ENCODE peak calls at places on chromosomes 2 and 18, in eight cellular contexts. One of them, this sample, is unnamed.

GRCh38 chr2:33978471-33978870 is 379.4 kb upstream of the FAM98A start:
- DNase-seq in Peyer's patch: no peak
- DNase-seq in sigmoid colon: no peak
- DNase-seq in stomach: no peak
- DNase-seq in adrenal gland: no peak
- DNase-seq in ovary: no peak
- DNase-seq in uterus: no peak
- DNase-seq in K562: no peak
- DNase-seq in this sample: no peak

GRCh38 chr2:24542269-24542872 is 51.3 kb downstream of the NCOA1 start:
- DNase-seq in Peyer's patch: no peak
- DNase-seq in sigmoid colon: no peak
- DNase-seq in stomach: no peak
- DNase-seq in adrenal gland: no peak
- DNase-seq in ovary: no peak
- DNase-seq in uterus: no peak
- DNase-seq in K562: no peak
- DNase-seq in this sample: no peak

GRCh38 chr2:28360742-28361293 is 31.8 kb upstream of the FOSL2 start:
- DNase-seq in Peyer's patch: no peak
- DNase-seq in sigmoid colon: peak; percentile 68
- DNase-seq in stomach: no peak
- DNase-seq in adrenal gland: peak; percentile 74
- DNase-seq in ovary: peak; percentile 70
- DNase-seq in uterus: peak; percentile 56
- DNase-seq in K562: peak; percentile 32
- DNase-seq in this sample: no peak

GRCh38 chr2:46144133-46144800 is 152.9 kb upstream of the EPAS1 start:
- DNase-seq in Peyer's patch: no peak
- DNase-seq in sigmoid colon: peak; percentile 10
- DNase-seq in stomach: no peak
- DNase-seq in adrenal gland: no peak
- DNase-seq in ovary: no peak
- DNase-seq in uterus: no peak
- DNase-seq in K562: no peak
- DNase-seq in this sample: no peak

GRCh38 chr2:188326669-188327301 is 35.1 kb downstream of the GULP1 start:
- DNase-seq in Peyer's patch: no peak
- DNase-seq in sigmoid colon: no peak
- DNase-seq in stomach: no peak
- DNase-seq in adrenal gland: no peak
- DNase-seq in ovary: no peak
- DNase-seq in uterus: no peak
- DNase-seq in K562: peak; percentile 56
- DNase-seq in this sample: no peak

GRCh38 chr2:169391236-169391635 is 28.9 kb upstream of the LRP2 start:
- DNase-seq in Peyer's patch: no peak
- DNase-seq in sigmoid colon: no peak
- DNase-seq in stomach: no peak
- DNase-seq in adrenal gland: no peak
- DNase-seq in ovary: no peak
- DNase-seq in uterus: no peak
- DNase-seq in K562: no peak
- DNase-seq in this sample: no peak

GRCh38 chr2:113796592-113797180 is 40.2 kb upstream of the SLC35F5 start:
- DNase-seq in Peyer's patch: no peak
- DNase-seq in sigmoid colon: no peak
- DNase-seq in stomach: no peak
- DNase-seq in adrenal gland: no peak
- DNase-seq in ovary: no peak
- DNase-seq in uterus: no peak
- DNase-seq in K562: no peak
- DNase-seq in this sample: no peak

GRCh38 chr2:68734688-68735525 is at the start of gene ARHGAP25:
- DNase-seq in Peyer's patch: no peak
- DNase-seq in sigmoid colon: no peak
- DNase-seq in stomach: no peak
- DNase-seq in adrenal gland: peak; percentile 24
- DNase-seq in ovary: no peak
- DNase-seq in uterus: no peak
- DNase-seq in K562: no peak
- DNase-seq in this sample: no peak

GRCh38 chr18:26480897-26481795 is 67.2 kb downstream of the KCTD1 start:
- DNase-seq in Peyer's patch: no peak
- DNase-seq in sigmoid colon: no peak
- DNase-seq in stomach: no peak
- DNase-seq in adrenal gland: peak; percentile 53
- DNase-seq in ovary: no peak
- DNase-seq in uterus: no peak
- DNase-seq in K562: no peak
- DNase-seq in this sample: no peak

GRCh38 chr18:22385718-22386117 is 32.0 kb downstream of the CTAGE1 start:
- DNase-seq in Peyer's patch: no peak
- DNase-seq in sigmoid colon: no peak
- DNase-seq in stomach: no peak
- DNase-seq in adrenal gland: peak; percentile 32
- DNase-seq in ovary: no peak
- DNase-seq in uterus: no peak
- DNase-seq in K562: no peak
- DNase-seq in this sample: no peak

GRCh38 chr2:2877427-2877826 is 500.2 kb downstream of the EIPR1 start:
- DNase-seq in Peyer's patch: no peak
- DNase-seq in sigmoid colon: no peak
- DNase-seq in stomach: no peak
- DNase-seq in adrenal gland: no peak
- DNase-seq in ovary: no peak
- DNase-seq in uterus: no peak
- DNase-seq in K562: no peak
- DNase-seq in this sample: no peak

GRCh38 chr2:9673914-9674481 is 43.2 kb upstream of the YWHAQ start:
- DNase-seq in Peyer's patch: no peak
- DNase-seq in sigmoid colon: no peak
- DNase-seq in stomach: no peak
- DNase-seq in adrenal gland: no peak
- DNase-seq in ovary: no peak
- DNase-seq in uterus: no peak
- DNase-seq in K562: peak; percentile 83
- DNase-seq in this sample: no peak

GRCh38 chr2:137117385-137117784 is 352.0 kb downstream of the THSD7B start:
- DNase-seq in Peyer's patch: no peak
- DNase-seq in sigmoid colon: no peak
- DNase-seq in stomach: no peak
- DNase-seq in adrenal gland: no peak
- DNase-seq in ovary: no peak
- DNase-seq in uterus: no peak
- DNase-seq in K562: no peak
- DNase-seq in this sample: no peak

GRCh38 chr2:73292906-73293533 is 328 bp downstream of the EGR4 start:
- DNase-seq in Peyer's patch: no peak
- DNase-seq in sigmoid colon: no peak
- DNase-seq in stomach: no peak
- DNase-seq in adrenal gland: no peak
- DNase-seq in ovary: no peak
- DNase-seq in uterus: no peak
- DNase-seq in K562: no peak
- DNase-seq in this sample: no peak

GRCh38 chr2:24984912-24985311 is 13.2 kb upstream of the DNAJC27 start:
- DNase-seq in Peyer's patch: no peak
- DNase-seq in sigmoid colon: peak; percentile 79
- DNase-seq in stomach: no peak
- DNase-seq in adrenal gland: peak; percentile 44
- DNase-seq in ovary: peak; percentile 76
- DNase-seq in uterus: peak; percentile 32
- DNase-seq in K562: no peak
- DNase-seq in this sample: no peak

GRCh38 chr2:8424997-8425900 is 256.6 kb upstream of the ID2 start:
- DNase-seq in Peyer's patch: no peak
- DNase-seq in sigmoid colon: peak; percentile 44
- DNase-seq in stomach: no peak
- DNase-seq in adrenal gland: no peak
- DNase-seq in ovary: no peak
- DNase-seq in uterus: no peak
- DNase-seq in K562: no peak
- DNase-seq in this sample: peak; percentile 5

GRCh38 chr2:155377178-155377780 is 678.8 kb downstream of the KCNJ3 start:
- DNase-seq in Peyer's patch: no peak
- DNase-seq in sigmoid colon: no peak
- DNase-seq in stomach: no peak
- DNase-seq in adrenal gland: no peak
- DNase-seq in ovary: no peak
- DNase-seq in uterus: no peak
- DNase-seq in K562: peak; percentile 15
- DNase-seq in this sample: no peak

GRCh38 chr2:74198461-74199274 is at the start of gene MTHFD2:
- DNase-seq in Peyer's patch: peak; percentile 94
- DNase-seq in sigmoid colon: peak; percentile 91
- DNase-seq in stomach: peak; percentile 95
- DNase-seq in adrenal gland: peak; percentile 94
- DNase-seq in ovary: peak; percentile 82
- DNase-seq in uterus: peak; percentile 86
- DNase-seq in K562: peak; percentile 97
- DNase-seq in this sample: peak; percentile 92

GRCh38 chr2:98026292-98026691 is 30.5 kb upstream of the TMEM131 start:
- DNase-seq in Peyer's patch: no peak
- DNase-seq in sigmoid colon: no peak
- DNase-seq in stomach: no peak
- DNase-seq in adrenal gland: no peak
- DNase-seq in ovary: no peak
- DNase-seq in uterus: no peak
- DNase-seq in K562: no peak
- DNase-seq in this sample: no peak

GRCh38 chr18:35240664-35241522 is at the start of gene ZNF397:
- DNase-seq in Peyer's patch: peak; percentile 98
- DNase-seq in sigmoid colon: peak; percentile 99
- DNase-seq in stomach: peak; percentile 98
- DNase-seq in adrenal gland: peak; percentile 99
- DNase-seq in ovary: peak; percentile 98
- DNase-seq in uterus: peak; percentile 98
- DNase-seq in K562: peak; percentile 99
- DNase-seq in this sample: peak; percentile 94
- TF ChIP-seq POLR2A in Peyer's patch: peak; percentile 82
- TF ChIP-seq POLR2A in sigmoid colon: peak; percentile 93
- TF ChIP-seq POLR2A in stomach: no peak
- TF ChIP-seq POLR2A in adrenal gland: peak; percentile 94
- TF ChIP-seq POLR2A in ovary: peak; percentile 98
- TF ChIP-seq POLR2A in uterus: peak; percentile 97
- TF ChIP-seq POLR2A in K562: peak; percentile 97
- TF ChIP-seq POLR2A in this sample: peak; percentile 96

GRCh38 chr2:146458585-146458984 is 1386.2 kb upstream of the ACVR2A start:
- DNase-seq in Peyer's patch: no peak
- DNase-seq in sigmoid colon: no peak
- DNase-seq in stomach: no peak
- DNase-seq in adrenal gland: no peak
- DNase-seq in ovary: no peak
- DNase-seq in uterus: no peak
- DNase-seq in K562: no peak
- DNase-seq in this sample: no peak
- H3K4me1 ChIP-seq in Peyer's patch: no peaks in the 10 kb centered on the region
- H3K4me1 ChIP-seq in sigmoid colon: no peaks in the 10 kb centered on the region
- H3K4me1 ChIP-seq in stomach: no peaks in the 10 kb centered on the region
- H3K4me1 ChIP-seq in adrenal gland: no peaks in the 10 kb centered on the region
- H3K4me1 ChIP-seq in ovary: no peaks in the 10 kb centered on the region
- H3K4me1 ChIP-seq in uterus: no peaks in the 10 kb centered on the region
- H3K4me1 ChIP-seq in K562: no peaks in the 10 kb centered on the region
- H3K4me1 ChIP-seq in this sample: no peaks in the 10 kb centered on the region

DNA sequence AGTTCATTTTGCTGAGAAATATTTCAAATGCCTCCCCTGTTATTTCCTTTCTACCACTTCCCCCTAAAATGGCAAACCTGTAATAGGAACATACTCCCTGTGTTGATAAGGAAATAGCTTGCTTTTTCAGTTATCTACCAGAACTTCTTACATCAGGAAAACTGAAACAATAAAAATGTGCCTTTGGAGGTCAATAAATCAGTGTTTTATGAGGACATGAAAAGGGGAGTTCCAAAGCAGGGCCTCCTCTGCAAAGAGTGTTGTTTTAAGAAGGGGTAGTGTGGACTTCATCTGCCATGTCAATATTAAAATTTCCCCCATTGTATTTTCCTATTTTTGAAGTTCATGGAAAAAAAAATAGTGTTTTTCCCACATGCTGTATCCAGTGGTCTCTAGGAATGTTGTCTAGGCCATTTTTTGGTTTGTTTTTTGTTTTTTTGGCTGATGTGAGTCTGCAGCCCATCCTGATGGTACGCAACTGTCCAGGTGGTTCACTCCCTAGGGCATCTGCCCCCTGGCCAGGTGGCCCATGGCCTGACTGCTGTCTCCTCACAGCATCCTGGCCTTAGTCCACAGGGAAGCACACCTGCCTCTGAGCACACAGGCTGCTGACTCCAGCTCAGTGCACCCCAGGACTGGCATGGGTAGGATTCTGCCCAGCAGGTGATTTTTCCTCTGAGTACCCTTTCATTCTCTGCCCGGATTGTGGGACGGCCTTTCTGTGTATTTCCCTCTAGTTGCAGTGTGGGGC is 3.8 kb downstream of the TNFRSF11A start:
- DNase-seq in Peyer's patch: peak; percentile 53
- DNase-seq in sigmoid colon: no peak
- DNase-seq in stomach: no peak
- DNase-seq in adrenal gland: no peak
- DNase-seq in ovary: no peak
- DNase-seq in uterus: no peak
- DNase-seq in K562: no peak
- DNase-seq in this sample: no peak
- H3K4me3 ChIP-seq in Peyer's patch: no peak overlapping the region
- H3K4me3 ChIP-seq in sigmoid colon: no peak overlapping the region
- H3K4me3 ChIP-seq in stomach: no peak overlapping the region
- H3K4me3 ChIP-seq in adrenal gland: no peak overlapping the region
- H3K4me3 ChIP-seq in ovary: no peak overlapping the region
- H3K4me3 ChIP-seq in uterus: no peak overlapping the region
- H3K4me3 ChIP-seq in K562: no peak overlapping the region
- H3K4me3 ChIP-seq in this sample: no peak overlapping the region

GRCh38 chr2:54636425-54637139 is 86.9 kb upstream of the EML6 start:
- DNase-seq in Peyer's patch: no peak
- DNase-seq in sigmoid colon: no peak
- DNase-seq in stomach: peak; percentile 63
- DNase-seq in adrenal gland: peak; percentile 74
- DNase-seq in ovary: no peak
- DNase-seq in uterus: no peak
- DNase-seq in K562: no peak
- DNase-seq in this sample: no peak

GRCh38 chr2:54635554-54636152 is 87.8 kb upstream of the EML6 start:
- DNase-seq in Peyer's patch: no peak
- DNase-seq in sigmoid colon: no peak
- DNase-seq in stomach: no peak
- DNase-seq in adrenal gland: no peak
- DNase-seq in ovary: no peak
- DNase-seq in uterus: no peak
- DNase-seq in K562: no peak
- DNase-seq in this sample: no peak

GRCh38 chr2:54632733-54633692 is 90.4 kb upstream of the EML6 start:
- DNase-seq in Peyer's patch: no peak
- DNase-seq in sigmoid colon: no peak
- DNase-seq in stomach: no peak
- DNase-seq in adrenal gland: peak; percentile 75
- DNase-seq in ovary: no peak
- DNase-seq in uterus: no peak
- DNase-seq in K562: no peak
- DNase-seq in this sample: no peak

GRCh38 chr2:54634012-54634411 is 89.5 kb upstream of the EML6 start:
- DNase-seq in Peyer's patch: no peak
- DNase-seq in sigmoid colon: no peak
- DNase-seq in stomach: no peak
- DNase-seq in adrenal gland: no peak
- DNase-seq in ovary: no peak
- DNase-seq in uterus: no peak
- DNase-seq in K562: no peak
- DNase-seq in this sample: no peak

GRCh38 chr2:54634564-54635511 is 88.6 kb upstream of the EML6 start:
- DNase-seq in Peyer's patch: no peak
- DNase-seq in sigmoid colon: peak; percentile 84
- DNase-seq in stomach: no peak
- DNase-seq in adrenal gland: peak; percentile 84
- DNase-seq in ovary: peak; percentile 29
- DNase-seq in uterus: peak; percentile 70
- DNase-seq in K562: no peak
- DNase-seq in this sample: peak; percentile 52
- TF ChIP-seq POLR2A in Peyer's patch: no peak
- TF ChIP-seq POLR2A in sigmoid colon: no peak
- TF ChIP-seq POLR2A in stomach: no peak
- TF ChIP-seq POLR2A in adrenal gland: no peak
- TF ChIP-seq POLR2A in ovary: no peak
- TF ChIP-seq POLR2A in uterus: peak; percentile 37
- TF ChIP-seq POLR2A in K562: no peak
- TF ChIP-seq POLR2A in this sample: no peak